ENCODE peak calls at places on chromosomes 16 and 17, in eight cellular contexts. E, Z, X, P, D, B, C and S are unnamed samples.
A peak's percentile ranks its signal among the peaks of the same experiment; 100 is the strongest.

GRCh38 chr17:65627892-65628622 is 66.6 kb upstream of the AXIN2 start:
- DNase-seq in E (peak; percentile 79), Z (no peak), X (no peak), P (peak; percentile 64), D (peak; percentile 88), B (peak; percentile 71), C (peak; percentile 65), S (peak; percentile 71)

GRCh38 chr16:505479-506245 is 21.9 kb upstream of the CAPN15 start:
- DNase-seq in E (no peak), Z (no peak), X (no peak), P (no peak), D (no peak), B (no peak), C (no peak), S (no peak)

GRCh38 chr17:78132086-78132676 is 1.6 kb downstream of the TMC8 start:
- DNase-seq in E (no peak), Z (no peak), X (peak; percentile 63), P (peak; percentile 82), D (no peak), B (no peak), C (no peak), S (no peak)

GRCh38 chr17:4502466-4503154 is 3.9 kb downstream of the SPNS2 start:
- DNase-seq in E (no peak), Z (no peak), X (no peak), P (no peak), D (no peak), B (no peak), C (no peak), S (no peak)

GRCh38 chr16:66874079-66874775 is 6.1 kb upstream of the PDP2 start:
- DNase-seq in E (no peak), Z (no peak), X (no peak), P (no peak), D (no peak), B (peak; percentile 81), C (no peak), S (no peak)

GRCh38 chr17:78255953-78256704 is 24.7 kb downstream of the TMEM235 start:
- DNase-seq in E (no peak), Z (no peak), X (no peak), P (no peak), D (no peak), B (no peak), C (no peak), S (no peak)

GRCh38 chr17:64423881-64424280 is 25.0 kb upstream of the MILR1 start:
- DNase-seq in E (peak; percentile 28), Z (no peak), X (no peak), P (no peak), D (no peak), B (peak; percentile 28), C (no peak), S (no peak)

GRCh38 chr16:51374346-51374745 is 223.3 kb upstream of the SALL1 start:
- DNase-seq in E (no peak), Z (no peak), X (no peak), P (no peak), D (peak; percentile 20), B (peak; percentile 94), C (no peak), S (peak; percentile 52)

GRCh38 chr16:57892041-57892440 is 78.9 kb downstream of the CNGB1 start:
- DNase-seq in E (no peak), Z (no peak), X (no peak), P (no peak), D (no peak), B (peak; percentile 93), C (no peak), S (peak; percentile 80)

GRCh38 chr16:1784977-1785845 is 2.5 kb downstream of the NUBP2 start:
- DNase-seq in E (no peak), Z (no peak), X (peak; percentile 45), P (peak; percentile 20), D (no peak), B (no peak), C (no peak), S (no peak)

GRCh38 chr16:86676216-86676800 is 98.0 kb downstream of the FOXL1 start:
- DNase-seq in E (no peak), Z (no peak), X (no peak), P (no peak), D (peak; percentile 36), B (peak; percentile 85), C (peak; percentile 60), S (peak; percentile 68)

GRCh38 chr16:11340710-11341109 is 4.5 kb upstream of the RMI2 start:
- DNase-seq in E (no peak), Z (no peak), X (no peak), P (no peak), D (no peak), B (no peak), C (no peak), S (no peak)

GRCh38 chr17:30956764-30957374 is 14.0 kb upstream of the RNF135 start:
- DNase-seq in E (no peak), Z (peak; percentile 13), X (peak; percentile 28), P (no peak), D (no peak), B (peak; percentile 41), C (no peak), S (no peak)

GRCh38 chr17:10836966-10837599 is 804 bp downstream of the PIRT start:
- DNase-seq in E (no peak), Z (no peak), X (no peak), P (peak; percentile 78), D (no peak), B (no peak), C (no peak), S (no peak)

DNA sequence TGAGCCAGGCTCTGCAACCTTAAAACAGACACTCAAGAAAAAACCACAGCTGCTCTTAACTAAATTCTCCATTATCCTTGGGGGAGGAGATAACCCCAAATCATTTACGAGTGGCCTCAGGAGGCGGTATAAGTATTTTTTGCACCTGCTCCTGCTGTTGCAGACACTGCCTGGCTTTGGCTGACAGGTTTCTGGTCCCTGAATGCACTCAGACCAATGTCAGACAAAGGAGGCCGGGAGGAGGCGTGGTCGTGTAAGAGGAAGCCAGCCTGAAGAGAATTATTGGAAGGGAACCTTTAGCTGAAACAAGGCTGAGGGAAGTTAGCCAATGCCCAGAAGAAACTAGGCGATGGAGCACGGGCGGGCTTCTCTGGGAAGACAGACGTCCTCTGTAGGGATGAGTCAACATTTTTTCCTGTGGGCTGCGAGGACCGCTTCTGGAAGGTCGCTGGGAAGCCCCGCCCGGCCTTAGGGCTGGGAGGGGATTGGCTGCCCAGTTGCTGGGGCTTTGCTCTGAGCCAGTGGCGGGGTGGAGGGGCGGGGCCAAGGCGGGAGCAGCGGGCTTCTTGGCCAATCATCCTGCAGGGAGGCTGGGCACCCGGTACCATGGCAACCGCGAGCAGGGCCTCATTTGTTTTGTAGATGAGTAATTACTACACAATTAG is 82.3 kb downstream of the CCDC182 start:
- DNase-seq in E (peak; percentile 97), Z (peak; percentile 97), X (peak; percentile 97), P (peak; percentile 87), D (peak; percentile 64), B (peak; percentile 98), C (peak; percentile 98), S (peak; percentile 88)
- TF ChIP-seq CTCF in E (no peak), Z (peak; percentile 16), X (peak; percentile 9), P (no peak), D (no peak), B (no peak), C (no peak), S (no peak)

GRCh38 chr17:75267403-75268232 is 3.4 kb downstream of the MIF4GD start:
- DNase-seq in E (no peak), Z (peak; percentile 57), X (peak; percentile 39), P (peak; percentile 70), D (peak; percentile 68), B (no peak), C (no peak), S (no peak)
- TF ChIP-seq CTCF in E (no peak), Z (peak; percentile 24), X (no peak), P (no peak), D (peak; percentile 7), B (no peak), C (no peak), S (no peak)

GRCh38 chr16:77211880-77212735 is 12.9 kb downstream of the SYCE1L start:
- DNase-seq in E (no peak), Z (peak; percentile 83), X (peak; percentile 73), P (peak; percentile 80), D (peak; percentile 86), B (peak; percentile 22), C (peak; percentile 70), S (peak; percentile 70)
- TF ChIP-seq CTCF in E (no peak), Z (no peak), X (no peak), P (no peak), D (no peak), B (no peak), C (no peak), S (no peak)

DNA sequence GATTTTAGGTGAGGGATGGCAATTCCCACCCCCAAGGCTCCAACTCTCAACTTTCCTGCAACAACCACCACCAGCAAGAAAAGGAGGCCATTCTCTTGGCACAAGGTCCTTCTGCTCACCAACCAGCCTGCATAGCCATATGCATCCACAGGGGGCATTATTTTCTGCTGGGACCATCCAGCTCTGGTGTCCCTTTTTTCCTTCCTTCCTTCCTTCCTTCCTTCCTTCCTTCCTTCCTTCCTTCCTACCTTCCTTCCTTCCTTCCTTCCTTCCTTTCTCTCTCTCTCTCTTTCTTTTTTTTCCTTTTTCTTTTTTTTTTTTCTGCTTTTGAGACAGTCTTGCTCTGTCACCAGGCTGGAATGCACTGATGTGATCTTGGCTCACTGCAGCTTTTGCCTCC is 21.1 kb upstream of the COX10 start:
- DNase-seq in E (no peak), Z (peak; percentile 31), X (no peak), P (no peak), D (peak; percentile 28), B (no peak), C (no peak), S (peak; percentile 17)
- TF ChIP-seq CTCF in E (no peak), Z (peak; percentile 44), X (peak; percentile 18), P (no peak), D (no peak), B (peak; percentile 54), C (no peak), S (peak; percentile 19)

GRCh38 chr16:31459722-31460581 is 651 bp downstream of the ARMC5 start:
- DNase-seq in E (peak; percentile 100), Z (peak; percentile 100), X (peak; percentile 100), P (peak; percentile 100), D (peak; percentile 99), B (peak; percentile 99), C (peak; percentile 100), S (peak; percentile 99)

GRCh38 chr16:31460582-31461002 is 1.3 kb downstream of the ARMC5 start:
- DNase-seq in E (peak; percentile 63), Z (peak; percentile 58), X (peak; percentile 53), P (peak; percentile 35), D (peak; percentile 67), B (peak; percentile 79), C (peak; percentile 60), S (peak; percentile 58)

GRCh38 chr16:31458073-31458834 is 1.0 kb upstream of the ARMC5 start:
- DNase-seq in E (peak; percentile 78), Z (peak; percentile 69), X (peak; percentile 89), P (peak; percentile 79), D (peak; percentile 60), B (peak; percentile 67), C (no peak), S (peak; percentile 47)

GRCh38 chr16:31456988-31457360 is 2.3 kb upstream of the ARMC5 start:
- DNase-seq in E (peak; percentile 47), Z (no peak), X (peak; percentile 38), P (peak; percentile 32), D (no peak), B (no peak), C (peak; percentile 58), S (no peak)

GRCh38 chr16:31458835-31459721 is at the start of gene ARMC5:
- DNase-seq in E (peak; percentile 99), Z (peak; percentile 99), X (peak; percentile 99), P (peak; percentile 97), D (peak; percentile 99), B (peak; percentile 99), C (peak; percentile 98), S (peak; percentile 97)
- TF ChIP-seq CTCF in E (peak; percentile 52), Z (peak; percentile 61), X (peak; percentile 65), P (peak; percentile 27), D (peak; percentile 67), B (peak; percentile 59), C (peak; percentile 64), S (peak; percentile 38)